ENCODE peak calls at places on chromosomes 16 and 17, in six cellular contexts. K is left lung, S is cardiac muscle cell, A is body of pancreas, M is prostate gland, B is tibial artery. O is an unnamed sample.
A peak's percentile ranks its signal among the peaks of the same experiment; 100 is the strongest.

GRCh38 chr16:79767597-79768280 is 167.2 kb upstream of the MAF start:
- DNase-seq in K (no peak), B (no peak), M (peak; percentile 47), S (no peak), A (no peak), O (no peak)

GRCh38 chr16:72721981-72722380 is 325.9 kb downstream of the ZFHX3 start:
- DNase-seq in M (no peak), B (no peak), K (no peak), S (no peak), A (no peak), O (no peak)

GRCh38 chr17:37389160-37389559 is 13.4 kb downstream of the C17orf78 start:
- DNase-seq in S (no peak), K (no peak), M (no peak), A (no peak), B (no peak), O (no peak)

GRCh38 chr17:63503330-63503685 is 19.9 kb upstream of the KCNH6 start:
- DNase-seq in S (no peak), K (no peak), B (no peak), A (no peak), M (peak; percentile 42), O (no peak)

GRCh38 chr16:73161977-73162376 is 114.0 kb upstream of the ZFHX3 start:
- DNase-seq in M (no peak), S (no peak), K (no peak), A (no peak), B (no peak), O (no peak)

GRCh38 chr17:8583954-8584353 is 46.6 kb downstream of the MYH10 start:
- DNase-seq in M (no peak), S (no peak), A (no peak), K (no peak), B (no peak), O (no peak)

GRCh38 chr16:84785843-84786538 is 33.8 kb upstream of the CRISPLD2 start:
- DNase-seq in K (no peak), B (no peak), M (no peak), A (peak; percentile 67), S (peak; percentile 52), O (no peak)

GRCh38 chr16:27315333-27316037 is 1.7 kb downstream of the IL4R start:
- DNase-seq in K (peak; percentile 57), A (no peak), S (peak; percentile 38), B (peak; percentile 78), M (peak; percentile 35), O (peak; percentile 41)

GRCh38 chr17:42178817-42179216 is 2.1 kb downstream of the KCNH4 start:
- DNase-seq in S (no peak), A (no peak), K (peak; percentile 47), M (no peak), B (no peak), O (no peak)

GRCh38 chr16:75024182-75024581 is 25.4 kb downstream of the ZNRF1 start:
- DNase-seq in M (no peak), S (no peak), A (no peak), B (no peak), K (no peak), O (no peak)

GRCh38 chr17:8056232-8056975 is 17.5 kb downstream of the ALOX15B start:
- DNase-seq in S (no peak), M (peak; percentile 84), B (peak; percentile 77), K (peak; percentile 84), A (no peak), O (no peak)

GRCh38 chr16:66959645-66960177 is 1.4 kb upstream of the CES3 start:
- DNase-seq in M (no peak), A (no peak), S (no peak), K (no peak), B (no peak), O (no peak)

GRCh38 chr17:83200746-83201145 is 121.3 kb downstream of the METRNL start:
- DNase-seq in B (peak; percentile 78), M (no peak), K (peak; percentile 32), A (no peak), S (no peak), O (no peak)

GRCh38 chr17:29162909-29163341 is 17.3 kb downstream of the MYO18A start:
- DNase-seq in B (no peak), M (no peak), A (no peak), S (no peak), K (no peak), O (no peak)

GRCh38 chr16:89599902-89600301 is 13.5 kb upstream of the DPEP1 start:
- DNase-seq in M (no peak), B (no peak), K (no peak), S (peak; percentile 40), A (no peak), O (no peak)

GRCh38 chr16:89697616-89698331 is 3.7 kb downstream of the SPATA2L start:
- DNase-seq in A (no peak), B (no peak), M (no peak), S (no peak), K (no peak), O (no peak)

GRCh38 chr17:79907855-79908254 is 68.6 kb upstream of the CBX4 start:
- DNase-seq in A (no peak), B (no peak), M (no peak), S (no peak), K (peak; percentile 59), O (no peak)

GRCh38 chr16:84186685-84187437 is at the start of gene TAF1C:
- DNase-seq in S (peak; percentile 95), A (peak; percentile 94), M (peak; percentile 89), B (peak; percentile 95), K (peak; percentile 91), O (peak; percentile 87)

GRCh38 chr17:33945641-33946546 is 309.2 kb upstream of the CCL2 start:
- DNase-seq in S (no peak), B (no peak), M (no peak), A (no peak), K (no peak), O (no peak)

GRCh38 chr16:47905771-47906170 is 250.0 kb downstream of the ABCC12 start:
- DNase-seq in K (no peak), B (no peak), A (no peak), S (no peak), M (no peak), O (no peak)

GRCh38 chr17:2904135-2904534 is 107.9 kb downstream of the RAP1GAP2 start:
- DNase-seq in A (peak; percentile 88), M (no peak), K (peak; percentile 40), B (no peak), S (no peak), O (no peak)

GRCh38 chr17:78694805-78695531 is 87.1 kb downstream of the CYTH1 start:
- DNase-seq in B (no peak), S (no peak), K (no peak), A (no peak), M (no peak), O (no peak)

GRCh38 chr17:55238931-55239297 is 25.8 kb upstream of the HLF start:
- DNase-seq in S (peak; percentile 51), B (no peak), K (no peak), A (peak; percentile 16), M (no peak), O (no peak)

GRCh38 chr17:47246120-47246519 is 7.5 kb upstream of the ITGB3 start:
- DNase-seq in K (no peak), S (no peak), B (no peak), A (no peak), M (no peak), O (no peak)

GRCh38 chr16:90043526-90043925 is 24.3 kb upstream of the DBNDD1 start:
- DNase-seq in B (no peak), A (no peak), K (no peak), M (no peak), S (no peak), O (no peak)

GRCh38 chr16:17225551-17225950 is 245.2 kb downstream of the XYLT1 start:
- DNase-seq in M (no peak), B (no peak), A (no peak), K (no peak), S (no peak), O (no peak)

GRCh38 chr17:43691317-43691693 is 29.6 kb upstream of the MEOX1 start:
- DNase-seq in A (no peak), S (no peak), B (no peak), M (no peak), K (no peak), O (no peak)
- H3K27ac ChIP-seq in A (no peak overlapping the region), S (no peak overlapping the region), B (no peak overlapping the region), M (no peak overlapping the region), K (no peak overlapping the region), O (no peak overlapping the region)

DNA sequence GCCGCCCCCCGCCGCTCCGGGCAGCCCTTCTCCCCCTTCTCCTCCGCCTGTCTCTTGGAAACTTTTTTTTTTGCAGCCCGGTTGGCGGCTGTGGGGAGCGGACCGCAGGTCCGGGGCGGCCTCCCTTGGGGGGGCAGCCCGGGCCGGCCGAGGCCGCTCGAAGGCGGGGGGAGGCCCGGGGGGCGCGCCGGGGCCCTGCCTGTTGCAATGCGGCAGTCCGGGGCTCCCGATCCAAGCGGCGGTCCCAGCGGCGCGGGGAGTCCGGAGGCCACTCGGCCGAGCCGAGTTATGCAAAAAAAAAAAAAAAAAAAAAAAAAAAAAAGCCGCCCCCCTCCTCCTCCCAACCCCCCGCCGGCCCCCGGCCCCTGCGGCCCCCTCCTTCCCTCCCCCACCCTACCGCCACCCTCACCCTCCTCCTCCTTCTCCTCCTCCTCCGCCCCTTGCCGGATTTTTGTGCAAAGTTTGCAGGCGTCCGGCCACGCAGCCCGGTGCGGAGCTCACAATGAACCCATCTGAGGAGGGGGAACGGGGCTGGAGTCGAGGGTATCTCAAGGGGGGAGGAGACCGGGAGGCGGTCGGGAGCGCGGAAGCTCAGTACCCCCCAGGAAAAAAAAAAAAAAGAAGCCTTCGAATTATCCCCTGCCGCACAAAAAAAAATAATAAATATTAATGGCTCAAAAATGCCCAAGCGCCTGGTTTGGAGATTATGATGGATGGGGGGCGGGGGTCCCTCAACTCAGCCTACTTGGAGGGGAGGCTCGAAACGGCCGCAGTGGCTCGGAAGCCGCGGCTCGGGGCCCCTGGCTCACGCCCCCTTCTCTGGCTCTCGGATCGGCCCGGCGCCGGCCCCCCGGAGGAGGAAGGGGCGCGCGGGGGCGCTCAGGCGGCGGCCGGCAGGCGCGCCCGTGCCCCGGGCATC is at the start of gene ZNF423:
- DNase-seq in M (no peak), K (no peak), S (peak; percentile 66), A (peak; percentile 29), B (no peak), O (no peak)
- H3K27me3 ChIP-seq in M (no peaks in the 10 kb centered on the region), K (peaks cover 98% of the 10 kb centered on the region), S (no peaks in the 10 kb centered on the region), A (no peaks in the 10 kb centered on the region), B (no peaks in the 10 kb centered on the region), O (peaks cover 54% of the 10 kb centered on the region)

DNA sequence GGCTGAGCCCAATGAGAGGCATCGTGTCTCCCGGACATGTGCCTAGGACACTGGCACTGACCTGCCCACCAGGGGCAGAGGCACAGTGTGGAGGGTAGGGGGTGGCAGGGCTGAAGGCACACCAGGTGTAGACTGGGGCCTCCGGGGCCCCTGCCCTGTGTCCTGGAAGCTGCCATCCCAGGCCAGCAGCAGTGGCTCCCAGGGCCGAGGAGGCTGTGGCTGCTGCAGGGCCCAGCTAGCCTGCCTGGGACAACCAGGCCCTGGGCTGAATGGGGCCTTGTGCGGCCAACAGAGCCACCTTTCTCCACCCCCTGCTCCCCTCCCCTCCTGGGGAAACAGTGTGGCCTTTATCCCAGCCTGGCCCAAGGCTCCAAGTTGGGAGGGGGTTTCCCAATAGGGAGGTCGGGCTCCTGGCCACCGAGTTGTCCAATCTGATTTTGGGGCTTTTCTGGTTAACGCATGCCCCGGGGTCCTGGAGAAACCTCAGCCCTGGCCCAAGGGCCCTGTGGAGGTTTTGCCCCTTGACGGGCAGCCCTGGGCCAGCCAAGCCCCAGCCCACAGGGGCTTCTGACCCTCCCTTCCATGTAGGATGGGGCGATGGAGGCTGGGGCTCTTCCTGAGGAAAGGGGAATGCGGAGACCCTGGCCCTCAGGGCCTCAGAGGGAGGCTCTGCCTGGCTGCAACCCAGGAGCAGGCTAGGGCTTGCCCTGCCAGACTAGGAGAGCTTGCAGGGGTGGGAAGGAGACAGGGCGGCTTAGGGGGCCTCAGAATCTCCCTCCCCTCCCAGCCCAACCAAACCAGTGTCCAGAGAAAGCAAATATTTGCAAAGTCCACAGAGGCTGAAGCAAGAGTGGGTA is 4.2 kb downstream of the MTSS2 start:
- DNase-seq in B (no peak), S (no peak), M (no peak), A (no peak), K (no peak), O (no peak)
- H3K27ac ChIP-seq in B (peak overlapping the region; percentile 91), S (no peak overlapping the region), M (peak overlapping the region; percentile 80), A (peak overlapping the region; percentile 45), K (peak overlapping the region; percentile 28), O (no peak overlapping the region)

GRCh38 chr17:81499601-81499970 is 13.0 kb downstream of the ACTG1 start:
- DNase-seq in B (no peak), S (no peak), K (no peak), M (no peak), A (no peak), O (no peak)
- H3K27me3 ChIP-seq in B (no peaks in the 10 kb centered on the region), S (no peaks in the 10 kb centered on the region), K (peaks cover 19% of the 10 kb centered on the region), M (no peaks in the 10 kb centered on the region), A (no peaks in the 10 kb centered on the region), O (no peaks in the 10 kb centered on the region)

O was measured in CD4-positive, alpha-beta T cell.